ENCODE peak calls at places on chromosomes 3 and 15, in eight cellular contexts. N, Z, W, J, D, Y, U and L are unnamed samples.

GRCh38 chr3:136177876-136178275 is 18.3 kb downstream of the MSL2 start:
- DNase-seq in N (no peak), Z (no peak), W (no peak), J (no peak), D (no peak), Y (no peak), U (no peak), L (no peak)

GRCh38 chr15:68537097-68537496 is 41.7 kb upstream of the CORO2B start:
- DNase-seq in N (no peak), Z (no peak), W (no peak), J (peak; percentile 60), D (no peak), Y (no peak), U (no peak), L (no peak)

GRCh38 chr3:58646503-58646902 is 20.1 kb downstream of the FAM3D start:
- DNase-seq in N (no peak), Z (no peak), W (no peak), J (peak; percentile 36), D (no peak), Y (no peak), U (no peak), L (no peak)

GRCh38 chr3:133576169-133576568 is 2.7 kb downstream of the CDV3 start:
- DNase-seq in N (no peak), Z (no peak), W (no peak), J (peak; percentile 44), D (no peak), Y (no peak), U (no peak), L (no peak)

GRCh38 chr3:195764961-195765706 is 44.4 kb downstream of the MUC20 start:
- DNase-seq in N (no peak), Z (no peak), W (peak; percentile 42), J (no peak), D (no peak), Y (no peak), U (no peak), L (no peak)

GRCh38 chr15:68200016-68200861 is 4.9 kb downstream of the CALML4 start:
- DNase-seq in N (no peak), Z (no peak), W (no peak), J (no peak), D (peak; percentile 52), Y (no peak), U (no peak), L (no peak)

GRCh38 chr15:38721549-38721948 is 156.9 kb upstream of the RASGRP1 start:
- DNase-seq in N (no peak), Z (no peak), W (no peak), J (peak; percentile 41), D (no peak), Y (no peak), U (no peak), L (no peak)

GRCh38 chr3:98188553-98188952 is 22.1 kb downstream of the OR5H15 start:
- DNase-seq in N (no peak), Z (no peak), W (no peak), J (no peak), D (no peak), Y (no peak), U (peak; percentile 52), L (no peak)

GRCh38 chr3:114879059-114880031 is 267.7 kb downstream of the ZBTB20 start:
- DNase-seq in N (no peak), Z (no peak), W (no peak), J (peak; percentile 22), D (peak; percentile 14), Y (no peak), U (no peak), L (no peak)

GRCh38 chr3:48222616-48223513 is at the start of gene CAMP:
- DNase-seq in N (no peak), Z (no peak), W (peak; percentile 75), J (peak; percentile 45), D (peak; percentile 46), Y (no peak), U (peak; percentile 98), L (peak; percentile 87)

GRCh38 chr3:163891771-163892170 is 1186.5 kb downstream of the SI start:
- DNase-seq in N (no peak), Z (no peak), W (no peak), J (no peak), D (no peak), Y (no peak), U (no peak), L (no peak)

GRCh38 chr3:114899186-114899931 is 247.7 kb downstream of the ZBTB20 start:
- DNase-seq in N (no peak), Z (no peak), W (no peak), J (no peak), D (no peak), Y (no peak), U (no peak), L (peak; percentile 24)

GRCh38 chr3:105843895-105844500 is 24.8 kb downstream of the CBLB start:
- DNase-seq in N (no peak), Z (no peak), W (no peak), J (no peak), D (no peak), Y (no peak), U (no peak), L (no peak)

GRCh38 chr3:52317601-52318000 is 1.5 kb downstream of the DNAH1 start:
- DNase-seq in N (peak; percentile 77), Z (no peak), W (peak; percentile 81), J (no peak), D (peak; percentile 55), Y (peak; percentile 56), U (no peak), L (peak; percentile 69)
- H3K4me3 ChIP-seq in N (peak overlapping the region; percentile 31), Z (no peak overlapping the region), W (no peak overlapping the region), J (peak overlapping the region; percentile 14), D (peak overlapping the region; percentile 19), Y (peak overlapping the region; percentile 40), U (no peak overlapping the region), L (peak overlapping the region; percentile 7)

DNA sequence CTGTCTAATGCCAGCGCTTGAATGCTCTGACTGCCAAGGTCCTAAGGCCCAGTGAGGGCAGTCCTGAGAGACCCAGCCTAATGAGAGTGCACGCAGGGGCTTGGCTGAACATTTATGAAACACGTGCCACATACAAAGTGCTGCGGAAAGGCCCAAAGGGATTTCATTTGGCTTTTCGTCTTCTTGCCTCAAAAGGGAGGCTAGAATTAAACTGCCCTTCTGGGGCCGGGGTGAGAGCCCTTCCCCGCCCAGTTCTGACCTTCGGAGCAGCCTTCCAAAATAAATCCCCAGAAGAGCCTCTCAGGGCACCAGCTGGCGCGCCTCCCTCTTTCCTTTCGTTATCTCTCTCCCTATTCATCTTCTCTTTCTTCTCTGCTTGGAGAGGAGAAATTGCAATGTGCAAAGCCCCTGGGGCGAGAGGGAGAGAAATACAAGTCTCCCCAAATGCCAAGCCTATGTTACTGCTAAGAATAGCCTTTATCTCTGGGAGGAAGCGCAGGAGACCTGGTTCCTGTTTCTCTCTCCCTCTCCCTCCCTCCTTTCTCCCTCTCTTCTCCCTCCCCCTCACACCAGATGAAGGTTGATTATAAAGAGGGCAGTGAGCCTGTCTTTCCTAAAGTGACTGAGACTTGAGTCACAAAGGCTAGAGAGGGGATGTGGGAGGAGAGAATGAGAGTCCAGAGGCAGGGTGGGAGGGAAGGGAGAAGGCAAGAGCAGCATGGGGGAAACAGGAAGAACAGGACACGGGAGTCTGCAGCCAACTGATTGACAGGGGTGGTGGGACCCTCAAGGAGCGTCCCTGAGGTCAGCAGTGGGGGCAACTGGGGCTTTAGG is 36.7 kb upstream of the NDUFB4 start:
- DNase-seq in N (no peak), Z (peak; percentile 74), W (no peak), J (peak; percentile 67), D (peak; percentile 79), Y (no peak), U (peak; percentile 85), L (no peak)
- H3K4me3 ChIP-seq in N (no peak overlapping the region), Z (peak overlapping the region; percentile 42), W (no peak overlapping the region), J (peak overlapping the region; percentile 63), D (peak overlapping the region; percentile 46), Y (peak overlapping the region; percentile 75), U (peak overlapping the region; percentile 60), L (peak overlapping the region; percentile 52)

GRCh38 chr15:66721501-66721937 is 19.5 kb downstream of the SMAD6 start:
- DNase-seq in N (no peak), Z (no peak), W (no peak), J (no peak), D (no peak), Y (no peak), U (no peak), L (no peak)

GRCh38 chr15:66721020-66721419 is 19.0 kb downstream of the SMAD6 start:
- DNase-seq in N (no peak), Z (no peak), W (no peak), J (no peak), D (no peak), Y (no peak), U (no peak), L (no peak)

GRCh38 chr15:66723826-66724731 is 22.0 kb downstream of the SMAD6 start:
- DNase-seq in N (no peak), Z (no peak), W (no peak), J (peak; percentile 41), D (no peak), Y (no peak), U (no peak), L (no peak)

GRCh38 chr15:66721954-66722353 is 19.9 kb downstream of the SMAD6 start:
- DNase-seq in N (no peak), Z (no peak), W (no peak), J (no peak), D (no peak), Y (no peak), U (no peak), L (no peak)

DNA sequence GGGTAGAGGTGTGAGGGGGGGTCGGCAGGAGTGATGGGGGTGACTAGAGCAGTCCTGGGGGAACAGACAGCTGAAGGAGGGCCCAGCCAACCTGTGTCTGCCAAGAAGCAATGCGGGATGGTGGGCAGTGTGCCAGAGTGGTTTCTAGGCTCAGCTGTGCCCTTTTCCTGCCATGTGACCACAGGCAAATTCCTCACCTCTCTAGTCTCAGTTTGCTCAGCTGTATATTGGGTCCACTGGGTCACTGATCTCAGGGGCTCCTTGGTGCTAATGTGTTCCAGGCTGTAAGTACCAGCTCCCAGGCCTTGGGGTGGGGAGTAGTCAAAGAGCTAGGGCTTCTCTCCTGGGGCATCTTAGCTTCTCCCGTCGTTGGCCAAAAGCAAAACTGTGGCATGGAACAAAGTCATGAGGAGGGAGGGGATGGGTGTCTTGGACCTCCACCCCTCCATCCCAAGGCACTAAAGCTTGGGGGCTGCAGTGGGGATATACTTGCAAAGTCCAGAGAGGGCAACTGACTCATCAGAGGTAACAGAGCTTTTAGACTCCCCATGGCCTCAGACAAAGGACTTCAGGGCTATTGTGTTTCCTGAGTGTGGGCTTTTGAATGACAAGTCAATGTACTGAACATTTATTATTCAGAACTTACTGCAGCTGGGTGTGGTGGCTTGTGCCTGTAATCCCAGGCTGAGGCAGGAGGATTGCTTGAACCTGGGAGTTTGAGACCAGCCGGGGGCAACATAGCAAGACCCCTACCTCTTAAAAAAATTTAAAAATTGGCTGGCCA is 20.9 kb downstream of the SMAD6 start:
- DNase-seq in N (no peak), Z (no peak), W (no peak), J (no peak), D (no peak), Y (no peak), U (no peak), L (no peak)
- H3K4me3 ChIP-seq in N (no peak overlapping the region), Z (no peak overlapping the region), W (no peak overlapping the region), J (no peak overlapping the region), D (no peak overlapping the region), Y (no peak overlapping the region), U (no peak overlapping the region), L (no peak overlapping the region)

DNA sequence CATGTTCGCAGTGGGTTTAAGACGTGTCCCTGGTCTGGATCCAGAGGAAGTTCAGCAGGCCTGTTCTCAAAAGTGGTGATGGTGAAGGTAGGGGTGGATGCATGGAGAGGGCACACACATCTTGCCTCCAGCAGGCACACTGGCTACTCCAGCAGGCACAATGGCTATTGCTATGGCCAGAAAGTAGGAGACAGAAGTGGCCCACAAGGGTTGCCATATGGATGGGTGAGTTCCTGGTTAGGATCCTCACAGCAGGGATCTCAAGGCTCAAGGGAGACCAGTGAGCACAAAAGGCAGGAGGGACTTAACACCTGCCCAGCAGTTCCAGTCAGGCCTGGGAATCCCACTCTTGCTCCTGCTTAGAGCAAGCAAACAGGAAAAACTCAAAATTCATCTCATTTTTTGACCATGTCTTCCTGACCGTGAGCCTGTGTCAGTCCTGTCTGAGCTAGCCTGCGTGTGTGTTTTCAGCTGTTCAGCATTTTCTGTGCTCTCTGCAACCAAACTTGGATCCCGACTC is 107.8 kb downstream of the LRIG1 start:
- DNase-seq in N (no peak), Z (no peak), W (no peak), J (no peak), D (no peak), Y (no peak), U (no peak), L (no peak)
- H3K4me3 ChIP-seq in N (peak overlapping the region; percentile 44), Z (no peak overlapping the region), W (no peak overlapping the region), J (no peak overlapping the region), D (no peak overlapping the region), Y (no peak overlapping the region), U (no peak overlapping the region), L (no peak overlapping the region)